ENCODE peak calls at places on chromosome 20, in eight cellular contexts. F is kidney, I is dermis microvascular lymphatic vessel endothelial cell, Q is GM04504, G is NCI-H774, C is head of caudate nucleus, N is glutamatergic neuron, S is HS-27A. B is an unnamed sample.

GRCh38 chr20:46757754-46758678 is 48.6 kb downstream of the SLC2A10 start:
- DNase-seq in I (peak), S (peak), Q (no peak), C (peak), F (no peak), G (peak), N (peak), B (peak)

GRCh38 chr20:688809-689208 is 13.2 kb upstream of the SCRT2 start:
- DNase-seq in C (peak), F (peak), G (no peak), I (no peak), Q (no peak), S (no peak), N (peak), B (no peak)

GRCh38 chr20:24124951-24125650 is 136.5 kb upstream of the GGTLC1 start:
- DNase-seq in N (no peak), C (no peak), S (no peak), Q (no peak), F (no peak), G (no peak), I (no peak), B (no peak)

GRCh38 chr20:528923-529594 is 14.5 kb downstream of the CSNK2A1 start:
- DNase-seq in N (no peak), S (no peak), Q (peak), F (no peak), I (peak), G (no peak), C (peak), B (no peak)

GRCh38 chr20:6600336-6600735 is 167.2 kb upstream of the BMP2 start:
- DNase-seq in G (no peak), C (no peak), F (no peak), N (no peak), Q (no peak), I (no peak), S (no peak), B (no peak)

GRCh38 chr20:43191946-43192847 is 2.5 kb upstream of the PTPRT start:
- DNase-seq in C (peak), G (peak), N (peak), Q (no peak), F (no peak), I (no peak), S (no peak), B (peak)

GRCh38 chr20:62347445-62347844 is 19.7 kb downstream of the LAMA5 start:
- DNase-seq in C (no peak), G (no peak), I (no peak), N (no peak), Q (no peak), F (no peak), S (no peak), B (no peak)

GRCh38 chr20:55174635-55175034 is 699.2 kb downstream of the DOK5 start:
- DNase-seq in N (no peak), C (no peak), F (no peak), S (no peak), G (no peak), I (no peak), Q (no peak), B (no peak)

GRCh38 chr20:47711046-47711752 is 74.1 kb downstream of the SULF2 start:
- DNase-seq in S (no peak), Q (no peak), G (no peak), C (no peak), F (peak), I (no peak), N (no peak), B (no peak)

GRCh38 chr20:50331469-50332251 is 141.0 kb downstream of the CEBPB start:
- DNase-seq in Q (no peak), C (no peak), N (no peak), I (no peak), F (no peak), S (no peak), G (no peak), B (no peak)

GRCh38 chr20:14902432-14903089 is 565.1 kb upstream of the FLRT3 start:
- DNase-seq in F (no peak), C (no peak), I (no peak), G (no peak), N (no peak), Q (no peak), S (no peak), B (no peak)

B was measured in D721Med.